ENCODE peak calls at places on chromosomes 16 and 17, in nine cellular contexts. N is stimulated activated CD8-positive, alpha-beta memory T cell treated with anti-CD3 and anti-CD28 coated beads, Interleukin-7, amount 100 ng/mL, for 4 hours; U is MM.1S; Q is GM23248; T is right cardiac atrium; P is NCI-H2171; L is choroid plexus epithelial cell; O is AG04449; M is CD4-positive, alpha-beta T cell. Y is an unnamed sample.

GRCh38 chr17:44219636-44220210 is at the start of gene UBTF:
- DNase-seq in N (peak), U (peak), Q (peak), T (peak), P (peak), L (peak), O (no peak), M (peak), Y (peak)

GRCh38 chr16:73068546-73069401 is 20.8 kb upstream of the ZFHX3 start:
- DNase-seq in N (no peak), U (no peak), Q (peak), T (peak), P (no peak), L (peak), O (peak), M (no peak), Y (no peak)

GRCh38 chr16:70267516-70267915 is 15.8 kb upstream of the EXOSC6 start:
- DNase-seq in N (no peak), U (no peak), Q (peak), T (no peak), P (peak), L (peak), O (no peak), M (no peak), Y (no peak)

GRCh38 chr16:68232335-68232734 is 3.6 kb downstream of the ESRP2 start:
- DNase-seq in N (no peak), U (no peak), Q (no peak), T (no peak), P (no peak), L (no peak), O (no peak), M (no peak), Y (no peak)

GRCh38 chr17:2563061-2563460 is 30.4 kb upstream of the PAFAH1B1 start:
- DNase-seq in N (no peak), U (no peak), Q (no peak), T (no peak), P (no peak), L (no peak), O (no peak), M (no peak), Y (no peak)

GRCh38 chr17:42002792-42003301 is 14.4 kb downstream of the DNAJC7 start:
- DNase-seq in N (no peak), U (no peak), Q (peak), T (no peak), P (no peak), L (peak), O (no peak), M (no peak), Y (no peak)

GRCh38 chr17:75636381-75637142 is 3.3 kb downstream of the SMIM5 start:
- DNase-seq in N (no peak), U (no peak), Q (no peak), T (peak), P (no peak), L (no peak), O (no peak), M (no peak), Y (no peak)

GRCh38 chr17:9414471-9414870 is 161.1 kb downstream of the STX8 start:
- DNase-seq in N (no peak), U (peak), Q (no peak), T (no peak), P (no peak), L (no peak), O (no peak), M (no peak), Y (no peak)

GRCh38 chr17:5011928-5012327 is 14.2 kb downstream of the KIF1C start:
- DNase-seq in N (no peak), U (no peak), Q (peak), T (no peak), P (no peak), L (peak), O (no peak), M (no peak), Y (no peak)

GRCh38 chr17:48478224-48479013 is 48.4 kb upstream of the SKAP1 start:
- DNase-seq in N (no peak), U (peak), Q (peak), T (no peak), P (no peak), L (peak), O (no peak), M (no peak), Y (no peak)

GRCh38 chr17:66347661-66348604 is 45.5 kb downstream of the PRKCA start:
- DNase-seq in N (no peak), U (no peak), Q (peak), T (no peak), P (peak), L (peak), O (no peak), M (no peak), Y (peak)

GRCh38 chr17:8798176-8799000 is 777 bp downstream of the MFSD6L start:
- DNase-seq in N (no peak), U (no peak), Q (no peak), T (no peak), P (no peak), L (no peak), O (no peak), M (no peak), Y (no peak)

GRCh38 chr16:66493490-66494401 is 56.2 kb downstream of the TK2 start:
- DNase-seq in N (no peak), U (no peak), Q (no peak), T (no peak), P (no peak), L (no peak), O (no peak), M (no peak), Y (no peak)

GRCh38 chr16:1536601-1537000 is 3.1 kb downstream of the TMEM204 start:
- DNase-seq in N (no peak), U (no peak), Q (no peak), T (peak), P (no peak), L (no peak), O (no peak), M (no peak), Y (no peak)

GRCh38 chr16:66878067-66878466 is 2.2 kb upstream of the PDP2 start:
- DNase-seq in N (peak), U (peak), Q (peak), T (no peak), P (no peak), L (peak), O (no peak), M (no peak), Y (no peak)

GRCh38 chr16:56848955-56849689 is 15.9 kb upstream of the SLC12A3 start:
- DNase-seq in N (no peak), U (no peak), Q (peak), T (no peak), P (peak), L (peak), O (no peak), M (no peak), Y (no peak)

GRCh38 chr16:67959520-67959919 is 8.9 kb downstream of the SLC12A4 start:
- DNase-seq in N (no peak), U (no peak), Q (peak), T (peak), P (no peak), L (peak), O (no peak), M (no peak), Y (no peak)

GRCh38 chr17:29219378-29220047 is 27.1 kb upstream of the CRYBA1 start:
- DNase-seq in N (peak), U (peak), Q (peak), T (peak), P (peak), L (peak), O (no peak), M (peak), Y (peak)

GRCh38 chr16:31664683-31665482 is 137.2 kb downstream of the AHSP start:
- DNase-seq in N (no peak), U (no peak), Q (peak), T (no peak), P (no peak), L (peak), O (peak), M (no peak), Y (no peak)

GRCh38 chr17:7313028-7313889 is 1.9 kb downstream of the GPS2 start:
- DNase-seq in N (no peak), U (no peak), Q (peak), T (peak), P (no peak), L (no peak), O (no peak), M (no peak), Y (no peak)

GRCh38 chr17:69869667-69870066 is 205.4 kb upstream of the KCNJ16 start:
- DNase-seq in N (no peak), U (no peak), Q (no peak), T (no peak), P (no peak), L (no peak), O (no peak), M (no peak), Y (no peak)

GRCh38 chr17:42526031-42526444 is 10.0 kb upstream of the NAGLU start:
- DNase-seq in N (no peak), U (no peak), Q (peak), T (peak), P (no peak), L (peak), O (no peak), M (no peak), Y (no peak)

GRCh38 chr17:83151442-83152220 is 72.2 kb downstream of the METRNL start:
- DNase-seq in N (no peak), U (no peak), Q (peak), T (peak), P (no peak), L (peak), O (no peak), M (no peak), Y (no peak)

GRCh38 chr17:2266045-2266864 is 37.3 kb downstream of the SMG6 start:
- DNase-seq in N (peak), U (peak), Q (no peak), T (no peak), P (no peak), L (no peak), O (no peak), M (peak), Y (no peak)

GRCh38 chr17:79943354-79944241 is 92.1 kb downstream of the TBC1D16 start:
- DNase-seq in N (no peak), U (no peak), Q (no peak), T (no peak), P (no peak), L (no peak), O (no peak), M (no peak), Y (no peak)

GRCh38 chr16:58027341-58028167 is 2.0 kb downstream of the MMP15 start:
- DNase-seq in N (no peak), U (no peak), Q (peak), T (peak), P (peak), L (peak), O (no peak), M (no peak), Y (peak)

GRCh38 chr16:67657751-67658518 is 2.1 kb downstream of the ACD start:
- DNase-seq in N (no peak), U (no peak), Q (no peak), T (peak), P (no peak), L (no peak), O (no peak), M (no peak), Y (no peak)

GRCh38 chr16:20023190-20023589 is 50.5 kb downstream of the GPR139 start:
- DNase-seq in N (no peak), U (peak), Q (peak), T (no peak), P (no peak), L (peak), O (no peak), M (no peak), Y (no peak)

GRCh38 chr17:10019941-10020403 is 114.9 kb upstream of the RCVRN start:
- DNase-seq in N (no peak), U (no peak), Q (no peak), T (no peak), P (no peak), L (no peak), O (no peak), M (no peak), Y (no peak)

GRCh38 chr16:18936727-18937340 is 10.6 kb upstream of the SMG1 start:
- DNase-seq in N (no peak), U (no peak), Q (no peak), T (no peak), P (no peak), L (no peak), O (no peak), M (no peak), Y (no peak)

GRCh38 chr17:54888981-54889380 is 11.7 kb upstream of the TOM1L1 start:
- DNase-seq in N (no peak), U (no peak), Q (no peak), T (no peak), P (no peak), L (no peak), O (no peak), M (no peak), Y (no peak)

GRCh38 chr17:45104907-45105624 is 27.2 kb downstream of the PLCD3 start:
- DNase-seq in N (no peak), U (no peak), Q (no peak), T (no peak), P (no peak), L (no peak), O (no peak), M (no peak), Y (no peak)

GRCh38 chr16:58652741-58653140 is 23.1 kb upstream of the CNOT1 start:
- DNase-seq in N (no peak), U (no peak), Q (peak), T (no peak), P (no peak), L (peak), O (no peak), M (no peak), Y (no peak)

GRCh38 chr16:3645504-3646347 is 8.8 kb upstream of the DNASE1 start:
- DNase-seq in N (no peak), U (no peak), Q (no peak), T (no peak), P (no peak), L (peak), O (no peak), M (no peak), Y (no peak)

GRCh38 chr16:89476379-89476778 is 14.0 kb downstream of the ANKRD11 start:
- DNase-seq in N (no peak), U (no peak), Q (no peak), T (no peak), P (peak), L (no peak), O (no peak), M (no peak), Y (no peak)

GRCh38 chr17:49979748-49980479 is 10.9 kb downstream of the DLX4 start:
- DNase-seq in N (no peak), U (no peak), Q (peak), T (no peak), P (no peak), L (no peak), O (no peak), M (no peak), Y (no peak)

GRCh38 chr16:21283521-21284289 is 5.6 kb upstream of the CRYM start:
- DNase-seq in N (no peak), U (no peak), Q (peak), T (peak), P (peak), L (peak), O (no peak), M (no peak), Y (no peak)

GRCh38 chr17:41494524-41494923 is 4.8 kb upstream of the KRT36 start:
- DNase-seq in N (no peak), U (no peak), Q (peak), T (no peak), P (no peak), L (no peak), O (no peak), M (no peak), Y (no peak)